ENCODE peak calls at places on chromosomes 5 and 9, in four cellular contexts. H, M, J and S are unnamed samples.

GRCh38 chr9:9585920-9586319 is 1026.9 kb downstream of the PTPRD start:
- DNase-seq in H (no peak), M (no peak), J (no peak), S (no peak)

GRCh38 chr9:471320-471719 is 256.7 kb downstream of the DOCK8 start:
- DNase-seq in J (no peak), H (no peak), M (no peak), S (no peak)

GRCh38 chr5:154276932-154277331 is 86.4 kb downstream of the GALNT10 start:
- DNase-seq in J (no peak), M (no peak), H (no peak), S (no peak)

GRCh38 chr5:87120518-87121314 is 147.0 kb upstream of the RASA1 start:
- DNase-seq in M (peak), H (no peak), J (no peak), S (no peak)

GRCh38 chr5:79143684-79144379 is 32.2 kb downstream of the BHMT start:
- DNase-seq in M (no peak), J (peak), H (no peak), S (no peak)

GRCh38 chr5:141363952-141364660 is at the start of gene PCDHGA5:
- DNase-seq in M (no peak), H (no peak), J (no peak), S (no peak)

GRCh38 chr5:103461223-103461622 is 101.4 kb downstream of the NUDT12 start:
- DNase-seq in J (no peak), H (no peak), M (no peak), S (no peak)

GRCh38 chr9:83413367-83413766 is 124.8 kb downstream of the FRMD3 start:
- DNase-seq in J (no peak), H (no peak), M (no peak), S (no peak)

GRCh38 chr5:139904566-139905400 is 109.2 kb downstream of the PSD2 start:
- DNase-seq in H (no peak), J (no peak), M (no peak), S (no peak)

GRCh38 chr9:2424564-2425153 is 196.9 kb upstream of the VLDLR start:
- DNase-seq in H (no peak), J (no peak), M (no peak), S (no peak)

GRCh38 chr5:146344155-146345118 is 5.8 kb downstream of the POU4F3 start:
- DNase-seq in M (no peak), J (no peak), H (no peak), S (no peak)

GRCh38 chr5:96942078-96942477 is 6.2 kb downstream of the LNPEP start:
- DNase-seq in M (no peak), J (no peak), H (no peak), S (no peak)

GRCh38 chr5:54704341-54704740 is 186.8 kb downstream of the SNX18 start:
- DNase-seq in H (no peak), M (no peak), J (no peak), S (no peak)

GRCh38 chr5:132013711-132014110 is 2.3 kb upstream of the ACSL6 start:
- DNase-seq in M (no peak), J (peak), H (peak), S (peak)

GRCh38 chr5:126998201-126998631 is 32.1 kb downstream of the MARCHF3 start:
- DNase-seq in H (no peak), M (peak), J (no peak), S (no peak)

GRCh38 chr5:77859306-77859705 is 83.2 kb upstream of the TBCA start:
- DNase-seq in H (no peak), M (no peak), J (no peak), S (no peak)

GRCh38 chr9:94139672-94140417 is 55.6 kb downstream of the PTPDC1 start:
- DNase-seq in M (no peak), J (peak), H (no peak), S (peak)

GRCh38 chr9:118459832-118460425 is 755.7 kb downstream of the TLR4 start:
- DNase-seq in J (no peak), H (no peak), M (no peak), S (no peak)

GRCh38 chr5:172362755-172363154 is 79.2 kb upstream of the UBTD2 start:
- DNase-seq in M (no peak), H (no peak), J (no peak), S (no peak)

GRCh38 chr5:132011561-132012384 is at the start of gene ACSL6:
- DNase-seq in M (peak), H (peak), J (peak), S (peak)

GRCh38 chr9:437066-438015 is 222.7 kb downstream of the DOCK8 start:
- DNase-seq in M (no peak), J (no peak), H (no peak), S (no peak)

GRCh38 chr5:127369772-127370171 is 79.2 kb downstream of the MEGF10 start:
- DNase-seq in M (no peak), H (no peak), J (no peak), S (no peak)

GRCh38 chr5:36682499-36682898 is 76.1 kb downstream of the SLC1A3 start:
- DNase-seq in M (no peak), H (no peak), J (no peak), S (no peak)

GRCh38 chr5:144131256-144131655 is 39.2 kb downstream of the YIPF5 start:
- DNase-seq in H (no peak), M (no peak), J (no peak), S (no peak)

GRCh38 chr9:111036068-111036789 is 2.0 kb downstream of the LPAR1 start:
- DNase-seq in J (peak), H (no peak), M (no peak), S (peak)

GRCh38 chr5:160169326-160169725 is 50.1 kb upstream of the PWWP2A start:
- DNase-seq in M (no peak), H (no peak), J (no peak), S (no peak)

GRCh38 chr5:40367260-40367659 is 312.5 kb upstream of the PTGER4 start:
- DNase-seq in J (no peak), M (no peak), H (no peak), S (no peak)

GRCh38 chr9:68895741-68896478 is 118.0 kb downstream of the PRKACG start:
- DNase-seq in H (no peak), J (no peak), M (peak), S (no peak)

GRCh38 chr9:113467183-113467582 is 3.7 kb downstream of the RGS3 start:
- DNase-seq in H (no peak), J (no peak), M (no peak), S (no peak)

GRCh38 chr9:110979636-110980035 is 58.6 kb downstream of the LPAR1 start:
- DNase-seq in M (no peak), H (no peak), J (no peak), S (no peak)

GRCh38 chr5:103667068-103667467 is 104.5 kb upstream of the NUDT12 start:
- DNase-seq in J (no peak), M (no peak), H (no peak), S (no peak)

GRCh38 chr5:39270172-39270848 is 50.9 kb upstream of the FYB1 start:
- DNase-seq in M (peak), H (no peak), J (no peak), S (no peak)

GRCh38 chr9:29078063-29078660 is 1504.9 kb upstream of the C9orf72 start:
- DNase-seq in J (no peak), H (no peak), M (no peak), S (no peak)

GRCh38 chr5:91486638-91487037 is 103.5 kb upstream of the ARRDC3 start:
- DNase-seq in H (no peak), M (no peak), J (no peak), S (no peak)